ENCODE peak calls at places on chromosomes 16 and 17, in seven cellular contexts. Z is CD8-positive, alpha-beta T cell; P is aorta; J is cardiac muscle cell; A is adipocyte; H is uterus; K is IMR-90. D is an unnamed sample. For H3K4me1, the result is how much of the 10 kb centered on the place peaks cover.

GRCh38 chr17:82881900-82882714 is 42.3 kb upstream of the ZNF750 start:
- DNase-seq in Z (no peak), P (no peak), J (no peak), A (no peak), H (peak), K (no peak), D (peak)

GRCh38 chr16:10978846-10979446 is 34.6 kb downstream of the CLEC16A start:
- DNase-seq in Z (no peak), P (no peak), J (no peak), A (no peak), H (no peak), K (no peak), D (no peak)

GRCh38 chr16:17160285-17160854 is 310.4 kb downstream of the XYLT1 start:
- DNase-seq in Z (no peak), P (no peak), J (no peak), A (no peak), H (no peak), K (peak), D (no peak)

GRCh38 chr16:80804451-80805383 is at the start of gene CDYL2:
- DNase-seq in Z (peak), P (peak), J (no peak), A (peak), H (no peak), K (peak), D (no peak)

GRCh38 chr16:79698341-79698753 is 97.8 kb upstream of the MAF start:
- DNase-seq in Z (no peak), P (no peak), J (no peak), A (peak), H (peak), K (peak), D (peak)

GRCh38 chr16:78996806-78997205 is 603.7 kb downstream of the MAF start:
- DNase-seq in Z (no peak), P (no peak), J (no peak), A (no peak), H (no peak), K (no peak), D (no peak)

GRCh38 chr16:27382187-27382855 is 19.7 kb upstream of the IL21R start:
- DNase-seq in Z (peak), P (no peak), J (no peak), A (no peak), H (no peak), K (no peak), D (no peak)

GRCh38 chr17:50620848-50621247 is 13.8 kb upstream of the ABCC3 start:
- DNase-seq in Z (no peak), P (no peak), J (no peak), A (no peak), H (no peak), K (no peak), D (no peak)

GRCh38 chr17:28226563-28226962 is 92.4 kb upstream of the TMEM97 start:
- DNase-seq in Z (no peak), P (peak), J (no peak), A (no peak), H (no peak), K (no peak), D (no peak)

GRCh38 chr16:87464691-87465300 is 28.0 kb downstream of the ZCCHC14 start:
- DNase-seq in Z (no peak), P (peak), J (peak), A (peak), H (peak), K (peak), D (peak)

GRCh38 chr17:18009609-18010420 is 29.2 kb downstream of the ATPAF2 start:
- DNase-seq in Z (no peak), P (no peak), J (no peak), A (no peak), H (no peak), K (no peak), D (no peak)

GRCh38 chr17:65523853-65524664 is 37.4 kb downstream of the AXIN2 start:
- DNase-seq in Z (no peak), P (no peak), J (no peak), A (no peak), H (no peak), K (no peak), D (no peak)

GRCh38 chr16:13875614-13876284 is 44.2 kb upstream of the ERCC4 start:
- DNase-seq in Z (no peak), P (no peak), J (no peak), A (no peak), H (no peak), K (no peak), D (no peak)

GRCh38 chr17:67902531-67903231 is 77.4 kb downstream of the BPTF start:
- DNase-seq in Z (no peak), P (no peak), J (no peak), A (no peak), H (no peak), K (no peak), D (no peak)

GRCh38 chr16:86044881-86045600 is 146.1 kb downstream of the IRF8 start:
- DNase-seq in Z (peak), P (no peak), J (no peak), A (no peak), H (no peak), K (no peak), D (no peak)

GRCh38 chr16:49698931-49699715 is 156.8 kb downstream of the ZNF423 start:
- DNase-seq in Z (no peak), P (peak), J (no peak), A (no peak), H (peak), K (no peak), D (peak)

GRCh38 chr16:72425571-72426341 is 253.8 kb upstream of the PMFBP1 start:
- DNase-seq in Z (no peak), P (no peak), J (no peak), A (no peak), H (no peak), K (no peak), D (no peak)

GRCh38 chr17:15966183-15966878 is 21.4 kb downstream of the ADORA2B start:
- DNase-seq in Z (no peak), P (no peak), J (peak), A (no peak), H (no peak), K (peak), D (no peak)

GRCh38 chr17:64172510-64172909 is 42.6 kb upstream of the ERN1 start:
- DNase-seq in Z (no peak), P (no peak), J (no peak), A (no peak), H (no peak), K (no peak), D (no peak)

GRCh38 chr16:81003610-81004460 is 2.9 kb downstream of the CMC2 start:
- DNase-seq in Z (no peak), P (no peak), J (no peak), A (peak), H (no peak), K (peak), D (no peak)

GRCh38 chr17:9360610-9361571 is 214.7 kb downstream of the STX8 start:
- DNase-seq in Z (no peak), P (peak), J (peak), A (peak), H (peak), K (peak), D (no peak)

DNA sequence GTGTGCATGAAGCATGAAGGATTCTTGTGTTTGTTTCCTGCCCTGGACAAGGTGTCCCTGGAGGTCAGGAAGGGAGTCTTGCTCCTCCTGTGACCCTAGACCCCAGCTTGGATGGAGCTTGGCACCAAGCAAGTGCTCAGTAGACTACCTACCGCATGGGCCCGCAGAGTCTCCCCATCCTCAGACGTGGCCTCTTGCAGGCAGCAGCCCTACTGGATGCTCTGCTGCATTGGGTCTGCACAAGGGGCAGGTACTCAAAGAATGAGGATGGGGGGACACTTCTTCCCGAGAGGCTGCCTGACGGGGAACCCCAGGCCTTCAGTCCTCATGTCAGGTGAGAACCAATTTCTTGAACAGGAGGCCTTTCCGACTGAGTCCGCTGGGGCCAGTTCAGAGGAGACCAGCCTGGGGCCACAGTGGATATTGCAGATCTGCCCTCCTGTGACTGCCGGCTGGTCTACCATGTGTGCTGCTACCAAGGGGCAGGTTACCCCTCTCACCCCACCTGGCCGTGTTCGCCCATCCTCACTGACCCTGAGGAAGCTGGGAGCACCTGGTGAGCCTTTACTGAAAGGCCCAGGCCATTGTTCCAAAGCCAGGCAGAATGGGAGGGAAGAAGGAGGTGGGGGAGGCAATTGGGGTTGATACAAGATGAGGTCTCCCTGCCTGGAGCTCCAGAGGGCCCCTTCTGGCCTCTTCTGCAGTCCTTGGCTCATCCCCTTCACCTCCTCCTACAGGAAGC is 206.3 kb downstream of the RAB11FIP4 start:
- DNase-seq in Z (no peak), P (no peak), J (no peak), A (no peak), H (no peak), K (no peak), D (no peak)
- H3K4me1 ChIP-seq in Z (under half), P (under half), J (under half), A (under half), H (under half), K (under half), D (under half)

GRCh38 chr16:75195811-75196790 is 10.9 kb downstream of the CTRB2 start:
- DNase-seq in Z (no peak), P (peak), J (no peak), A (no peak), H (peak), K (no peak), D (no peak)

GRCh38 chr16:75192606-75193264 is 14.2 kb downstream of the CTRB2 start:
- DNase-seq in Z (no peak), P (peak), J (no peak), A (no peak), H (no peak), K (no peak), D (no peak)

GRCh38 chr16:75196826-75197225 is 10.1 kb downstream of the CTRB2 start:
- DNase-seq in Z (no peak), P (peak), J (no peak), A (no peak), H (peak), K (no peak), D (no peak)

GRCh38 chr16:75193265-75193650 is 13.7 kb downstream of the CTRB2 start:
- DNase-seq in Z (no peak), P (no peak), J (no peak), A (no peak), H (no peak), K (no peak), D (no peak)

GRCh38 chr16:75193730-75194444 is 13.1 kb downstream of the CTRB2 start:
- DNase-seq in Z (no peak), P (peak), J (no peak), A (no peak), H (no peak), K (no peak), D (no peak)
- H3K4me3 ChIP-seq in Z (no peak), P (no peak), J (no peak), A (no peak), H (no peak), K (no peak), D (no peak)

GRCh38 chr17:61809816-61810392 is 53.4 kb downstream of the BRIP1 start:
- DNase-seq in Z (no peak), P (no peak), J (no peak), A (peak), H (no peak), K (peak), D (no peak)
- H3K4me1 ChIP-seq in Z (under half), P (under half), J (under half), A (under half), H (under half), K (under half), D (under half)

GRCh38 chr17:80724723-80725388 is 180.2 kb downstream of the RPTOR start:
- DNase-seq in Z (no peak), P (no peak), J (no peak), A (peak), H (no peak), K (peak), D (no peak)

GRCh38 chr17:80725532-80725931 is 180.9 kb downstream of the RPTOR start:
- DNase-seq in Z (no peak), P (no peak), J (no peak), A (peak), H (no peak), K (no peak), D (no peak)

GRCh38 chr17:80727409-80727755 is 182.7 kb downstream of the RPTOR start:
- DNase-seq in Z (no peak), P (no peak), J (no peak), A (no peak), H (no peak), K (no peak), D (no peak)

GRCh38 chr17:80729016-80729415 is 184.4 kb downstream of the RPTOR start:
- DNase-seq in Z (no peak), P (no peak), J (no peak), A (no peak), H (no peak), K (no peak), D (no peak)

DNA sequence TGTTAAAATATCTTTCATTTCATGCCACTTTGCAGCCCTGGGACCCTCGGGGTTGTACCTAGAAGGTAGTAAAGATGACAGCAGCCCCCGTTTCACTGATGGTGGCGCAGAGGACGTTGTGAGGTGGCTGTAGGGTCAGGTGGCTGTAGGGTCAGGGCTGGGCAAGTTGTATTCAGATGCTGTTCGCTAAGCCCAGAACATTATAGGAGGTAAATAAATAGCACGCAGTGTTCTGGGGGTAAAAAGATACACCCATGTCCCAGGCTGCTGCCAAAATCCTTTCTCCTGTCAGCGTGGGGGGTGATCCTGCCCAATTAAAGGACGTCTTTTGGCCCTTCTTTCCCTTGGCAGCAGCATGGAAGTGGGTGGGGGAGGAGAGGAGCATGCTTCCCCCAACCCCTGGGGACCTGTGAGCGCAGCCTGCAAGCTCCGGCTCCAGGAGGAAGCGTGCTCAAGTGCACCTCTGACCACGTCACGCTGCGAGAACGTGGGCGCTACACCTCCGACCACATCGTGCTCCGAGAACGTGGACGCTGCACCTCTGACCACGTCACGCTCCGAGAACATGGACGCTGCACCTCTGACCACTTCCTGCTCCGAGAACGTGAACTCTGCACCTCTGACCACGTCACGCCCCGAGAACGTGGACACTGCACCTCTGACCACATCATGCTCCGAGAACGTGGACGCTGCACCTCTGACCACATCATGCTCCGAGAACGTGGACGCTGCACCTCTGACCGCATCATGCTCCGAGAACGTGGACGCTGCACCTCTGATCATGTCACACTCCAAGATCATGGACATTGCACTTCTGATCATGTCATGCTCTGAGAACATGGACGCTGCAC is 182.1 kb downstream of the RPTOR start:
- DNase-seq in Z (no peak), P (no peak), J (no peak), A (no peak), H (no peak), K (no peak), D (no peak)
- H3K4me3 ChIP-seq in Z (no peak), P (no peak), J (no peak), A (no peak), H (no peak), K (no peak), D (no peak)

D was measured in right atrium auricular region.